ENCODE peak calls at places on chromosomes 2 and 18, in four cellular contexts. E is GM12878, G is K562, L is GM12891. Y is an unnamed sample.

GRCh38 chr2:181848356-181848876 is 43.1 kb upstream of the ITPRID2 start:
- DNase-seq in L (no peak), G (no peak), E (no peak), Y (no peak)

GRCh38 chr2:136246086-136246669 is 128.2 kb upstream of the CXCR4 start:
- DNase-seq in E (peak), G (no peak), L (no peak), Y (peak)

GRCh38 chr2:75605770-75606535 is 40.6 kb upstream of the MRPL19 start:
- DNase-seq in E (no peak), L (no peak), G (no peak), Y (no peak)

GRCh38 chr2:37026050-37026449 is 58.1 kb downstream of the HEATR5B start:
- DNase-seq in E (no peak), G (peak), L (no peak), Y (no peak)

GRCh38 chr2:172599917-172600316 is 44.0 kb downstream of the PDK1 start:
- DNase-seq in L (no peak), E (no peak), G (no peak), Y (no peak)

GRCh38 chr2:88735133-88735532 is 43.7 kb downstream of the RPIA start:
- DNase-seq in E (no peak), G (no peak), L (no peak), Y (no peak)

GRCh38 chr18:26327062-26327461 is 100.8 kb downstream of the TAF4B start:
- DNase-seq in E (no peak), L (no peak), G (no peak), Y (no peak)

GRCh38 chr2:215269397-215270117 is 42.3 kb upstream of the ATIC start:
- DNase-seq in L (no peak), E (peak), G (peak), Y (peak)

GRCh38 chr2:128308889-128309288 is 9.8 kb downstream of the HS6ST1 start:
- DNase-seq in G (no peak), E (no peak), L (no peak), Y (no peak)

DNA sequence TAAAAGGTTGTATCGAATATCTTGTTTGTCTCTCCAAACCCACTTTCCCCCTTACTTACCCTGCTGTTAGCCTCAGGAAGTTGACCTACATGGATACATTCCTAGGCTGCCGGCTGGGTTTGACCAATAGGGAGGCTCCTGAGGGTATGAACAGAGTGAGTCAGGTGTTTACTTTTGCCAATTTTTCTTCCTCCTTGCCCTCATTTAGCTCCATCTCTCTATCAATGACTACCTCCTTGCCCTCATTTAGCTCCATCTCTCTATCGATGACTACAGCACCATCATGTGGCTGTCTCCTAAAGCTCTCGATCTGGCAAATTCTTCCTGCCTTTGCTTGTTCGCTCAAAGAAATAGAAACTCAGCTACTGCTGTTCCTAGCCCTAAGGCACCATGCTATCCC is 571.9 kb upstream of the CRIM1 start:
- DNase-seq in G (no peak), E (no peak), L (no peak), Y (no peak)
- TF ChIP-seq SPI1 in G (no peak), E (no peak), L (no peak), Y (no peak)

GRCh38 chr2:62199392-62200125 is 3.6 kb downstream of the B3GNT2 start:
- DNase-seq in L (no peak), E (no peak), G (no peak), Y (no peak)
- TF ChIP-seq SPI1 in L (no peak), E (no peak), G (no peak), Y (no peak)

DNA sequence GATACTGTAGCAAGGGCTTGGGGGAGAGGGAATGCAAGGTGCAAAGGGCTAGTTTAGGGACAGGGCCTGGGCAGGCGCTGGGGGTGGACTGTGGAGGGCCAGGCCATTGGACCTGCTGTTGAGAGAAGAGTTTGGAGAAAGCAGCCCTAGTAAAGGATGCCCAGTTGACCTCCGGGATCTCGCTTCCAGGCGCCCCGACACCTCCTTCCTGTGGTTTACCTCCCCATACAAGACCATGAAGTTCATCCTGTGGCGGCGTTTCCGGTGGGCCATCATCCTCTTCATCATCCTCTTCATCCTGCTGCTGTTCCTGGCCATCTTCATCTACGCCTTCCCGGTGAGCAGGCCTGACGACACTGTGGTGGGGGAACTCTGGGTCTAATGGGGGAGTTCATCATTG is 229.0 kb downstream of the DYSF start:
- DNase-seq in E (no peak), G (no peak), L (no peak), Y (no peak)
- TF ChIP-seq SPI1 in E (no peak), G (no peak), L (no peak), Y (no peak)

GRCh38 chr2:10075571-10076209 is 4.5 kb downstream of the CYS1 start:
- DNase-seq in G (no peak), L (no peak), E (no peak), Y (no peak)
- TF ChIP-seq SPI1 in G (no peak), L (no peak), E (no peak), Y (no peak)

DNA sequence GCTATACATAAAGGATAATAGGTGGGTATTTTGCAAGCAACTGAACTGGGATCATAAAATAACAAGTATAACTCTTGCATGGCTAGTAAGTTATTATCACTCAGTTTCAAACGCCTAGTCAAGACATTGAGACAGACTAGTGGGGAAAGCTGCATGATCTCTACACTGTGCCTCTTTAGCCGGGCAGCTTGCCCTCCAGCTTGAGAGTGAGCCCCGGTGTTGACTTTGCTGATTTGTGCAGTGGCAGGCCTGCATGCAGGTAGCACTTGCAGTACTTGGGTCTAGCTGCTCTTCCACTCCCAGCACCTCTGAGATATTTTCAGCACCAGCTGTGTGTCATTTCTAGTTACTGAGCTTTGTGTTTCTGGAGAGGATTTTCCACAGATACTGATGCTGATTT is 118.8 kb upstream of the DAPL1 start:
- DNase-seq in G (no peak), E (no peak), L (no peak), Y (no peak)
- TF ChIP-seq SPI1 in G (no peak), E (no peak), L (no peak), Y (no peak)